ENCODE peak calls at places on chromosomes 2 and 18, in five cellular contexts. I, Y, J, K and C are unnamed samples.

GRCh38 chr18:59402432-59403090 is 43.5 kb upstream of the LMAN1 start:
- DNase-seq in I (peak; percentile 67), Y (peak; percentile 83), J (peak; percentile 82), K (peak; percentile 68), C (peak; percentile 67)

GRCh38 chr2:10036095-10036879 is 7.1 kb upstream of the KLF11 start:
- DNase-seq in I (no peak), Y (peak; percentile 93), J (peak; percentile 92), K (peak; percentile 13), C (peak; percentile 91)

GRCh38 chr2:101921319-101921960 is 70.3 kb upstream of the IL1R2 start:
- DNase-seq in I (no peak), Y (no peak), J (no peak), K (no peak), C (no peak)

GRCh38 chr2:65044097-65044735 is 12.0 kb upstream of the CEP68 start:
- DNase-seq in I (no peak), Y (no peak), J (no peak), K (no peak), C (no peak)

GRCh38 chr2:158214431-158214830 is 112.8 kb downstream of the UPP2 start:
- DNase-seq in I (no peak), Y (no peak), J (peak; percentile 6), K (no peak), C (no peak)

GRCh38 chr2:113068706-113069485 is 1.1 kb downstream of the IL1F10 start:
- DNase-seq in I (no peak), Y (no peak), J (peak; percentile 44), K (no peak), C (no peak)

GRCh38 chr2:238097201-238097987 is 2.7 kb upstream of the ESPNL start:
- DNase-seq in I (no peak), Y (peak; percentile 27), J (no peak), K (no peak), C (no peak)

GRCh38 chr2:235639885-235640284 is 146.0 kb downstream of the AGAP1 start:
- DNase-seq in I (no peak), Y (no peak), J (peak; percentile 36), K (no peak), C (no peak)

GRCh38 chr2:98479959-98480524 is 35.4 kb downstream of the INPP4A start:
- DNase-seq in I (no peak), Y (peak; percentile 71), J (peak; percentile 83), K (peak; percentile 22), C (no peak)

GRCh38 chr2:235050992-235051351 is 99.2 kb downstream of the SH3BP4 start:
- DNase-seq in I (no peak), Y (peak; percentile 91), J (peak; percentile 98), K (peak; percentile 27), C (peak; percentile 62)

GRCh38 chr2:54895735-54896134 is 154.5 kb downstream of the RTN4 start:
- DNase-seq in I (no peak), Y (no peak), J (peak; percentile 57), K (no peak), C (no peak)

DNA sequence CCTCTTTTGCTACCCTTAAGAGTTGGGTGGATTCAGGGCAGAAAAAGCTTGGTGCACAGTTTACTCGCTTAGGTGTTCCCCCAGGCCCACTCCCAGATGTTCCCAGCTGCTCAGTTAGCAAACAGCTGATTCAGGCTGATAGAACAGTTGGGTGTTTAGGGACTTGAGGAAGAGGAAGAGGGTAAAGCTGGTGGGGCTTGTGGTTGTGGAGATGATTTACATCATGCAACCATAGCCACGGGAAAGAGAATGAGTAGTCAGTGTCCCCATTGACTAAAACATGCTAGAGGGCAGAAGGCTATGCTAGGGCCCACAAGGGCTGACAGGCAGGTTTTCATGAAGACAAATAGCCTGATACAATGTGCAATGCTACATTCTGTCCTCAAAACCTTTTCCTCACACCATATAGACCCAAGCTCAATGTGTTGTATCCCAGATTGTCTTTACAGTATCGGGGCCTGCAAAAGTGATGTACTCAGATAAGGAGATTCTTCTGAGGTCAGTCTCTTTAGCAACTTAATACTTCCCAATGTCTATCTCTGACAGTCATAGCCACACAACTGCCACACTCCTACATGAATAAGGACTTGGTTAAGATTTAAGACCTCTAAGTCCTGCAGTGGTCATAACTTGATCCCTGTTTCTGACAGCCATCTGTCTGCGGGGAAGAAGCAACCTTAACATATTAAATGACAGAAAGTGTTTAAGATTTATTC is 15.6 kb downstream of the COLEC12 start:
- DNase-seq in I (no peak), Y (no peak), J (no peak), K (no peak), C (no peak)
- H3K4me3 ChIP-seq in I (no peak overlapping the region), Y (no peak overlapping the region), J (no peak overlapping the region), K (no peak overlapping the region), C (no peak overlapping the region)

GRCh38 chr2:161956751-161957150 is 117.3 kb downstream of the DPP4 start:
- DNase-seq in I (peak; percentile 34), Y (no peak), J (no peak), K (no peak), C (no peak)
- H3K4me3 ChIP-seq in I (no peak overlapping the region), Y (no peak overlapping the region), J (no peak overlapping the region), K (no peak overlapping the region), C (no peak overlapping the region)

GRCh38 chr2:227433171-227433570 is 38.8 kb upstream of the AGFG1 start:
- DNase-seq in I (no peak), Y (no peak), J (no peak), K (no peak), C (no peak)
- H3K4me3 ChIP-seq in I (no peak overlapping the region), Y (no peak overlapping the region), J (no peak overlapping the region), K (no peak overlapping the region), C (no peak overlapping the region)

GRCh38 chr2:136022747-136023146 is 37.3 kb upstream of the DARS1 start:
- DNase-seq in I (no peak), Y (no peak), J (no peak), K (no peak), C (no peak)
- H3K4me3 ChIP-seq in I (no peak overlapping the region), Y (no peak overlapping the region), J (no peak overlapping the region), K (no peak overlapping the region), C (no peak overlapping the region)

GRCh38 chr2:170815311-170815710 is 1.4 kb upstream of the GAD1 start:
- DNase-seq in I (no peak), Y (no peak), J (no peak), K (no peak), C (no peak)

GRCh38 chr2:170815746-170816498 is 765 bp upstream of the GAD1 start:
- DNase-seq in I (peak; percentile 61), Y (peak; percentile 67), J (peak; percentile 67), K (peak; percentile 50), C (no peak)

GRCh38 chr2:170812716-170813585 is 3.7 kb upstream of the GAD1 start:
- DNase-seq in I (peak; percentile 55), Y (no peak), J (peak; percentile 99), K (peak; percentile 85), C (peak; percentile 53)

GRCh38 chr2:170814551-170815245 is 2.0 kb upstream of the GAD1 start:
- DNase-seq in I (no peak), Y (no peak), J (no peak), K (no peak), C (no peak)

DNA sequence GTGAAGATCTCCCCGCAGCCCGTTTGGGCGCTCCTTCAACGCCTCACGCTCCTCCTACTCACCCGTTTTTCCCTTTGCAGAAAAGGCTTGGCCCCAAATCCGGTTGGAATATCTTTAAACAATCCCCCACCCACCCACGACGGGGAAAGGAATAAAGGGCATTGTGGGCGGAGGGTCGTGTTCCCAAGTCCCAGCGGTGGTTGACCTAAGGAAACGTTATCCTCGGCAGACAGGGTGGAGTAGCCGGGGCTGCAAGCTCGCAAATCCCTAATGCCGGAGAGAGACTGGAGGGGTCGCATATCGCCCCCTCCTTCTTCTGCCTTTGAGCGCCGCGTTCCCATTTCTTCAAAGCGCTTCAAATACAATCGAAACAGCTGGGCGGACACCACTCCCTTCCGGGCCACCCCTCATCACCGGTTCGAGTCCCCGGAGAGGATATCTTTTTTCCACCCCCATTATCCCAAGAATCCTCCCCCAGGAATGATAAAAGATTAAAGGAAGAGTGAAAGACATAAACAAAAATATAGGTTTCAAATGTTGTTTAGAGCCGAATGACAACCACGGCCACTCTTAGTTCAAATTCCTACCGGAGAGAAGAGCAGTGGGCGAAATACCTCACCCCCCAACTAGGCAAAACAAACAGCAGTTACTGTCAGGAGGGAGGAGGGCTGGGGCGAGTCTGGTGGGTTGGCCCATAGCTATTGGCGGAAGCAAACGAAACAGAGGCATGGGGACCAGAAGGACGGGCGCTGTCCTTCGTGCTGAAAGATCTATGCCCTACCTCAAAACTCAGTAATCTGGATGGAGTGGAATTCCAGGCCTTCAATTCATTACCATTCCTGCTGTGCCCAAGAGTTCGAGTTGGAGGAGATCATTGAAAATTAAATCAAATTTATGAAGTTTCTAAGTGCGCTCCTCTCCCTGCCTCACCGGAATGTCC is 2.8 kb upstream of the GAD1 start:
- DNase-seq in I (peak; percentile 33), Y (no peak), J (peak; percentile 77), K (no peak), C (no peak)
- H3K4me3 ChIP-seq in I (no peak overlapping the region), Y (no peak overlapping the region), J (no peak overlapping the region), K (no peak overlapping the region), C (no peak overlapping the region)